ENCODE peak calls at places on chromosomes 5 and 9, in eight cellular contexts. Y is RPMI7951; Z is GM13977; G is neural crest cell; N is progenitor cell of endocrine pancreas; R is CD8-positive, alpha-beta memory T cell; F is GM12864; P is putamen. H is an unnamed sample.

GRCh38 chr9:135076143-135076875 is 11.2 kb upstream of the OLFM1 start:
- DNase-seq in Y (no peak), Z (no peak), G (no peak), N (no peak), R (no peak), F (no peak), P (no peak), H (peak; percentile 47)

GRCh38 chr5:179265529-179266290 is 79.6 kb downstream of the ADAMTS2 start:
- DNase-seq in Y (peak; percentile 73), Z (no peak), G (no peak), N (no peak), R (no peak), F (no peak), P (no peak), H (no peak)

GRCh38 chr9:14752271-14752670 is 29.7 kb upstream of the CER1 start:
- DNase-seq in Y (no peak), Z (no peak), G (no peak), N (no peak), R (no peak), F (no peak), P (no peak), H (peak; percentile 15)

GRCh38 chr9:93886911-93887310 is 68.2 kb downstream of the BARX1 start:
- DNase-seq in Y (no peak), Z (no peak), G (no peak), N (no peak), R (no peak), F (no peak), P (no peak), H (no peak)

GRCh38 chr9:136090060-136090735 is 4.9 kb downstream of the NACC2 start:
- DNase-seq in Y (no peak), Z (no peak), G (no peak), N (no peak), R (no peak), F (no peak), P (no peak), H (no peak)

GRCh38 chr9:136328622-136329041 is 1.3 kb downstream of the GPSM1 start:
- DNase-seq in Y (no peak), Z (peak; percentile 59), G (peak; percentile 67), N (no peak), R (no peak), F (no peak), P (peak; percentile 57), H (peak; percentile 42)

GRCh38 chr9:32251539-32251938 is 132.9 kb upstream of the ACO1 start:
- DNase-seq in Y (peak; percentile 61), Z (peak; percentile 58), G (peak; percentile 53), N (peak; percentile 15), R (peak; percentile 2), F (peak; percentile 8), P (peak; percentile 29), H (peak; percentile 3)

GRCh38 chr9:133238272-133238850 is 29.3 kb upstream of the OBP2B start:
- DNase-seq in Y (peak; percentile 35), Z (peak; percentile 69), G (peak; percentile 84), N (peak; percentile 80), R (peak; percentile 6), F (no peak), P (peak; percentile 2), H (no peak)

GRCh38 chr5:51988561-51988960 is 605.3 kb downstream of the ISL1 start:
- DNase-seq in Y (no peak), Z (no peak), G (no peak), N (no peak), R (no peak), F (no peak), P (no peak), H (no peak)

GRCh38 chr5:5421149-5421960 is 1.1 kb upstream of the ICE1 start:
- DNase-seq in Y (no peak), Z (no peak), G (no peak), N (no peak), R (peak; percentile 22), F (peak; percentile 29), P (peak; percentile 24), H (no peak)

GRCh38 chr9:124101593-124101992 is 90.0 kb downstream of the LHX2 start:
- DNase-seq in Y (no peak), Z (no peak), G (no peak), N (no peak), R (no peak), F (no peak), P (no peak), H (no peak)

GRCh38 chr9:91659529-91660294 is 236.1 kb upstream of the NFIL3 start:
- DNase-seq in Y (peak; percentile 20), Z (no peak), G (peak; percentile 16), N (no peak), R (no peak), F (no peak), P (no peak), H (no peak)

GRCh38 chr5:4862500-4862899 is 277.6 kb upstream of the ADAMTS16 start:
- DNase-seq in Y (peak; percentile 38), Z (peak; percentile 50), G (no peak), N (no peak), R (no peak), F (no peak), P (peak; percentile 9), H (no peak)

GRCh38 chr9:14585730-14586473 is 107.3 kb downstream of the ZDHHC21 start:
- DNase-seq in Y (no peak), Z (peak; percentile 64), G (no peak), N (no peak), R (peak; percentile 17), F (peak; percentile 76), P (no peak), H (no peak)

GRCh38 chr5:115986358-115986757 is 24.1 kb downstream of the LVRN start:
- DNase-seq in Y (no peak), Z (no peak), G (no peak), N (no peak), R (no peak), F (no peak), P (no peak), H (no peak)

GRCh38 chr5:7017004-7017770 is 304.0 kb downstream of the TENT4A start:
- DNase-seq in Y (no peak), Z (no peak), G (no peak), N (no peak), R (no peak), F (no peak), P (no peak), H (peak; percentile 17)

GRCh38 chr5:176334031-176334770 is 27.4 kb downstream of the KIAA1191 start:
- DNase-seq in Y (no peak), Z (no peak), G (no peak), N (no peak), R (no peak), F (no peak), P (no peak), H (no peak)

GRCh38 chr5:179347581-179347980 is 2.3 kb upstream of the ADAMTS2 start:
- DNase-seq in Y (no peak), Z (no peak), G (no peak), N (no peak), R (no peak), F (no peak), P (no peak), H (no peak)

GRCh38 chr5:36944607-36945225 is 68.1 kb downstream of the NIPBL start:
- DNase-seq in Y (peak; percentile 52), Z (peak; percentile 18), G (no peak), N (no peak), R (peak; percentile 14), F (peak; percentile 41), P (peak; percentile 30), H (peak; percentile 13)

GRCh38 chr9:4022435-4023067 is 277.3 kb downstream of the GLIS3 start:
- DNase-seq in Y (no peak), Z (no peak), G (no peak), N (no peak), R (no peak), F (no peak), P (no peak), H (no peak)

GRCh38 chr9:93107151-93107824 is 11.3 kb downstream of the CARD19 start:
- DNase-seq in Y (no peak), Z (no peak), G (no peak), N (no peak), R (no peak), F (no peak), P (no peak), H (no peak)

GRCh38 chr5:88769165-88769564 is 113.8 kb downstream of the MEF2C start:
- DNase-seq in Y (peak; percentile 40), Z (no peak), G (no peak), N (no peak), R (no peak), F (no peak), P (no peak), H (no peak)

GRCh38 chr5:23352437-23352836 is 155.0 kb upstream of the PRDM9 start:
- DNase-seq in Y (peak; percentile 11), Z (no peak), G (no peak), N (no peak), R (no peak), F (no peak), P (no peak), H (no peak)

GRCh38 chr9:106284300-106284699 is 578.7 kb upstream of the ZNF462 start:
- DNase-seq in Y (peak; percentile 40), Z (no peak), G (peak; percentile 19), N (no peak), R (no peak), F (no peak), P (peak; percentile 31), H (no peak)

H was measured in cerebellum.